ENCODE peak calls at places on chromosome 3, in eight cellular contexts. Y is SHP77; A is WTC11; H is activated naive CD4-positive, alpha-beta T cell; C is cardiac muscle cell; F is T-helper 1 cell; V is AML-193; M is OCI-LY7. Z is an unnamed sample.

GRCh38 chr3:107285197-107285596 is 92.0 kb upstream of the CCDC54 start:
- DNase-seq in Y (no peak), A (peak), H (no peak), C (peak), F (no peak), V (no peak), M (no peak), Z (no peak)

GRCh38 chr3:49671291-49672288 is 2.6 kb upstream of the APEH start:
- DNase-seq in Y (no peak), A (peak), H (no peak), C (peak), F (peak), V (no peak), M (peak), Z (no peak)

GRCh38 chr3:12536423-12536822 is 8.9 kb downstream of the MKRN2OS start:
- DNase-seq in Y (no peak), A (no peak), H (no peak), C (peak), F (no peak), V (no peak), M (no peak), Z (no peak)

GRCh38 chr3:145939431-145939830 is 221.6 kb downstream of the PLOD2 start:
- DNase-seq in Y (no peak), A (no peak), H (no peak), C (no peak), F (no peak), V (no peak), M (no peak), Z (no peak)

GRCh38 chr3:42802876-42803799 is 1.2 kb downstream of the HIGD1A start:
- DNase-seq in Y (peak), A (peak), H (no peak), C (no peak), F (no peak), V (peak), M (peak), Z (no peak)

GRCh38 chr3:138381413-138381901 is 33.1 kb downstream of the MRAS start:
- DNase-seq in Y (no peak), A (no peak), H (no peak), C (peak), F (no peak), V (no peak), M (no peak), Z (no peak)

GRCh38 chr3:173287361-173287760 is 110.2 kb upstream of the NLGN1 start:
- DNase-seq in Y (no peak), A (no peak), H (no peak), C (no peak), F (no peak), V (no peak), M (no peak), Z (no peak)

GRCh38 chr3:55434789-55435188 is 52.3 kb downstream of the WNT5A start:
- DNase-seq in Y (no peak), A (peak), H (no peak), C (peak), F (no peak), V (no peak), M (peak), Z (no peak)

GRCh38 chr3:58234516-58234931 is 3.1 kb upstream of the ABHD6 start:
- DNase-seq in Y (peak), A (no peak), H (no peak), C (peak), F (no peak), V (no peak), M (no peak), Z (no peak)

GRCh38 chr3:47916696-47917095 is 99.5 kb downstream of the MAP4 start:
- DNase-seq in Y (no peak), A (no peak), H (no peak), C (no peak), F (no peak), V (no peak), M (no peak), Z (no peak)

GRCh38 chr3:63232764-63233396 is 45.2 kb upstream of the SYNPR start:
- DNase-seq in Y (no peak), A (no peak), H (no peak), C (peak), F (no peak), V (peak), M (peak), Z (no peak)

GRCh38 chr3:32004111-32004790 is 22.7 kb downstream of the ZNF860 start:
- DNase-seq in Y (no peak), A (no peak), H (no peak), C (no peak), F (no peak), V (no peak), M (no peak), Z (no peak)

GRCh38 chr3:172290457-172290856 is 157.8 kb downstream of the GHSR start:
- DNase-seq in Y (no peak), A (no peak), H (no peak), C (no peak), F (no peak), V (no peak), M (no peak), Z (no peak)

GRCh38 chr3:100972867-100973266 is 20.4 kb downstream of the ABI3BP start:
- DNase-seq in Y (no peak), A (no peak), H (no peak), C (no peak), F (no peak), V (no peak), M (no peak), Z (no peak)

GRCh38 chr3:186930143-186930638 is at the start of gene ST6GAL1:
- DNase-seq in Y (no peak), A (peak), H (peak), C (peak), F (peak), V (peak), M (peak), Z (no peak)

GRCh38 chr3:135513106-135514063 is 452.1 kb upstream of the PPP2R3A start:
- DNase-seq in Y (no peak), A (no peak), H (no peak), C (peak), F (no peak), V (no peak), M (no peak), Z (no peak)

GRCh38 chr3:184429786-184430185 is 49.9 kb downstream of the CHRD start:
- DNase-seq in Y (no peak), A (no peak), H (no peak), C (no peak), F (no peak), V (no peak), M (no peak), Z (no peak)

GRCh38 chr3:109382573-109382972 is 45.2 kb upstream of the DPPA4 start:
- DNase-seq in Y (no peak), A (no peak), H (no peak), C (no peak), F (no peak), V (no peak), M (no peak), Z (no peak)

GRCh38 chr3:127953636-127954035 is 38.6 kb downstream of the KBTBD12 start:
- DNase-seq in Y (no peak), A (no peak), H (no peak), C (peak), F (no peak), V (no peak), M (no peak), Z (no peak)

GRCh38 chr3:139355502-139355901 is 11.7 kb downstream of the MRPS22 start:
- DNase-seq in Y (no peak), A (no peak), H (no peak), C (peak), F (no peak), V (no peak), M (no peak), Z (no peak)

GRCh38 chr3:112302881-112303761 is 9.1 kb upstream of the SLC9C1 start:
- DNase-seq in Y (no peak), A (peak), H (no peak), C (peak), F (no peak), V (no peak), M (peak), Z (no peak)

GRCh38 chr3:186996356-186996755 is 66.0 kb downstream of the ST6GAL1 start:
- DNase-seq in Y (peak), A (no peak), H (no peak), C (no peak), F (no peak), V (no peak), M (peak), Z (no peak)

GRCh38 chr3:58591496-58592133 is 14.4 kb upstream of the FAM107A start:
- DNase-seq in Y (no peak), A (no peak), H (no peak), C (no peak), F (no peak), V (no peak), M (no peak), Z (no peak)

GRCh38 chr3:122357828-122358617 is 25.0 kb downstream of the MIX23 start:
- DNase-seq in Y (no peak), A (no peak), H (no peak), C (no peak), F (no peak), V (no peak), M (no peak), Z (no peak)

GRCh38 chr3:122403489-122403888 is 12.4 kb downstream of the WDR5B start:
- DNase-seq in Y (no peak), A (no peak), H (no peak), C (no peak), F (no peak), V (no peak), M (no peak), Z (no peak)

GRCh38 chr3:52281980-52282801 is 3.7 kb upstream of the WDR82 start:
- DNase-seq in Y (no peak), A (no peak), H (peak), C (no peak), F (peak), V (no peak), M (peak), Z (no peak)

GRCh38 chr3:39216176-39216790 is 23.9 kb upstream of the XIRP1 start:
- DNase-seq in Y (no peak), A (no peak), H (no peak), C (no peak), F (no peak), V (peak), M (peak), Z (no peak)

GRCh38 chr3:137764001-137764433 is at the start of gene SOX14:
- DNase-seq in Y (no peak), A (peak), H (no peak), C (no peak), F (no peak), V (no peak), M (no peak), Z (no peak)

GRCh38 chr3:51703776-51704510 is 2.9 kb upstream of the GRM2 start:
- DNase-seq in Y (no peak), A (no peak), H (no peak), C (no peak), F (no peak), V (no peak), M (no peak), Z (no peak)

GRCh38 chr3:195863121-195864061 is 45.0 kb downstream of the TNK2 start:
- DNase-seq in Y (peak), A (peak), H (peak), C (peak), F (peak), V (peak), M (peak), Z (peak)

Z was measured in smooth muscle cell of the brain vasculature.